ENCODE peak calls at places on chromosomes 2 and 18, in four cellular contexts. O, V, T and G are unnamed samples.

GRCh38 chr18:64972545-64972944 is 778.3 kb upstream of the CDH7 start:
- DNase-seq in O (no peak), V (no peak), T (no peak), G (no peak)

GRCh38 chr2:143524001-143524608 is 394.9 kb downstream of the ARHGAP15 start:
- DNase-seq in O (no peak), V (no peak), T (no peak), G (no peak)

GRCh38 chr2:119753930-119754321 is 5.8 kb upstream of the PTPN4 start:
- DNase-seq in O (no peak), V (no peak), T (no peak), G (no peak)

GRCh38 chr2:16416651-16417050 is 249.0 kb downstream of the CYRIA start:
- DNase-seq in O (no peak), V (no peak), T (no peak), G (no peak)

GRCh38 chr2:20415511-20415918 is 31.4 kb upstream of the RHOB start:
- DNase-seq in O (no peak), V (no peak), T (no peak), G (no peak)

GRCh38 chr18:1092228-1092627 is 187.6 kb downstream of the ADCYAP1 start:
- DNase-seq in O (peak), V (peak), T (peak), G (peak)

GRCh38 chr2:239223330-239224248 is 177.2 kb downstream of the HDAC4 start:
- DNase-seq in O (no peak), V (no peak), T (no peak), G (no peak)

GRCh38 chr2:9655441-9656269 is 24.9 kb upstream of the YWHAQ start:
- DNase-seq in O (no peak), V (peak), T (no peak), G (no peak)

GRCh38 chr2:176139170-176139611 is 9.7 kb downstream of the HOXD8 start:
- DNase-seq in O (no peak), V (no peak), T (no peak), G (peak)

GRCh38 chr2:172380436-172381274 is 46.7 kb upstream of the ITGA6 start:
- DNase-seq in O (peak), V (no peak), T (peak), G (peak)

GRCh38 chr2:225429718-225430117 is 30.2 kb downstream of the NYAP2 start:
- DNase-seq in O (no peak), V (no peak), T (no peak), G (no peak)

GRCh38 chr2:6968319-6969100 is 51.3 kb downstream of the RNF144A start:
- DNase-seq in O (no peak), V (no peak), T (no peak), G (no peak)

GRCh38 chr18:37383036-37383788 is 182.4 kb downstream of the CELF4 start:
- DNase-seq in O (no peak), V (no peak), T (no peak), G (peak)

GRCh38 chr18:33010149-33010548 is 237.3 kb upstream of the KLHL14 start:
- DNase-seq in O (no peak), V (no peak), T (no peak), G (no peak)

GRCh38 chr2:203934711-203935438 is 1.7 kb upstream of the ICOS start:
- DNase-seq in O (no peak), V (no peak), T (no peak), G (no peak)

GRCh38 chr2:30763151-30763660 is 44.0 kb downstream of the CAPN13 start:
- DNase-seq in O (no peak), V (no peak), T (no peak), G (no peak)

GRCh38 chr2:46458763-46459505 is 20.4 kb upstream of the TMEM247 start:
- DNase-seq in O (no peak), V (no peak), T (no peak), G (no peak)

GRCh38 chr18:80034068-80034851 is at the start of gene RBFA:
- DNase-seq in O (peak), V (peak), T (peak), G (no peak)

GRCh38 chr2:162473296-162473695 is 129.4 kb downstream of the GCA start:
- DNase-seq in O (no peak), V (no peak), T (no peak), G (no peak)
- H2BK12ac ChIP-seq in O (no peak), V (no peak), T (no peak), G (no peak)

GRCh38 chr2:36355157-36355889 is at the start of gene CRIM1:
- DNase-seq in O (peak), V (peak), T (peak), G (peak)
- H2BK12ac ChIP-seq in O (peak), V (peak), T (no peak), G (no peak)

GRCh38 chr2:69162121-69162520 is 149.1 kb downstream of the ANTXR1 start:
- DNase-seq in O (no peak), V (no peak), T (no peak), G (no peak)
- H2BK12ac ChIP-seq in O (no peak), V (peak), T (no peak), G (no peak)

GRCh38 chr2:43276962-43277383 is 50.6 kb upstream of the ZFP36L2 start:
- DNase-seq in O (no peak), V (no peak), T (no peak), G (no peak)
- H2BK12ac ChIP-seq in O (no peak), V (peak), T (no peak), G (no peak)